ENCODE peak calls at places on chromosome 14, in four cellular contexts. M, D, C and L are unnamed samples.

GRCh38 chr14:31229638-31230229 is 22.1 kb upstream of the HECTD1 start:
- DNase-seq in C (peak; percentile 89), D (no peak), M (peak; percentile 100), L (peak; percentile 99)

GRCh38 chr14:100058777-100059432 is 6.3 kb upstream of the EVL start:
- DNase-seq in M (no peak), C (no peak), D (no peak), L (no peak)

GRCh38 chr14:71380271-71380670 is 473.0 kb downstream of the PCNX1 start:
- DNase-seq in D (no peak), M (no peak), C (no peak), L (no peak)

GRCh38 chr14:100547633-100548294 is 39.5 kb downstream of the BEGAIN start:
- DNase-seq in D (no peak), C (no peak), M (no peak), L (no peak)

GRCh38 chr14:99968931-99969330 is 96.3 kb upstream of the EVL start:
- DNase-seq in M (no peak), C (no peak), D (no peak), L (no peak)

GRCh38 chr14:22415633-22415959 is 173.4 kb downstream of the DAD1 start:
- DNase-seq in D (no peak), M (no peak), C (no peak), L (no peak)

GRCh38 chr14:55846852-55847471 is 267.0 kb downstream of the KTN1 start:
- DNase-seq in C (no peak), D (no peak), M (no peak), L (no peak)

GRCh38 chr14:79693935-79694334 is 517.4 kb downstream of the DIO2 start:
- DNase-seq in M (no peak), C (no peak), D (no peak), L (no peak)

GRCh38 chr14:77714926-77715325 is 7.0 kb downstream of the SLIRP start:
- DNase-seq in C (no peak), D (no peak), M (no peak), L (no peak)

GRCh38 chr14:39568809-39569538 is 136.7 kb upstream of the FBXO33 start:
- DNase-seq in D (no peak), C (no peak), M (no peak), L (no peak)

GRCh38 chr14:61116369-61116768 is 135.3 kb downstream of the SLC38A6 start:
- DNase-seq in D (no peak), C (no peak), M (no peak), L (no peak)

GRCh38 chr14:40981247-40981646 is 625.4 kb upstream of the LRFN5 start:
- DNase-seq in D (no peak), M (no peak), C (no peak), L (no peak)

GRCh38 chr14:22561661-22562579 is 27.1 kb downstream of the DAD1 start:
- DNase-seq in M (peak; percentile 60), C (peak; percentile 32), D (no peak), L (no peak)

GRCh38 chr14:92578511-92578910 is 64.9 kb downstream of the RIN3 start:
- DNase-seq in C (no peak), M (no peak), D (no peak), L (no peak)

GRCh38 chr14:22536853-22537338 is 52.1 kb downstream of the DAD1 start:
- DNase-seq in D (no peak), M (no peak), C (peak; percentile 76), L (peak; percentile 81)

GRCh38 chr14:67623114-67623513 is 3.4 kb downstream of the ARG2 start:
- DNase-seq in C (no peak), D (no peak), M (peak; percentile 70), L (no peak)

GRCh38 chr14:96255501-96256366 is at the start of gene BDKRB1:
- DNase-seq in D (no peak), M (no peak), C (no peak), L (no peak)

GRCh38 chr14:66824251-66824650 is 316.3 kb downstream of the GPHN start:
- DNase-seq in M (no peak), C (no peak), D (no peak), L (no peak)

GRCh38 chr14:77007975-77008421 is 20.5 kb downstream of the IRF2BPL start:
- DNase-seq in D (no peak), C (no peak), M (no peak), L (no peak)

GRCh38 chr14:76701981-76702380 is 59.3 kb upstream of the VASH1 start:
- DNase-seq in D (no peak), C (no peak), M (no peak), L (no peak)

GRCh38 chr14:37179896-37180502 is 7.6 kb upstream of the SLC25A21 start:
- DNase-seq in D (no peak), M (no peak), C (no peak), L (peak; percentile 16)

GRCh38 chr14:84390010-84390409 is 1139.9 kb upstream of the FLRT2 start:
- DNase-seq in C (no peak), D (no peak), M (no peak), L (no peak)

GRCh38 chr14:52473557-52473956 is 78.7 kb downstream of the TXNDC16 start:
- DNase-seq in M (peak; percentile 44), D (no peak), C (no peak), L (peak; percentile 56)

GRCh38 chr14:101174980-101175606 is 271.6 kb upstream of the RTL1 start:
- DNase-seq in M (no peak), C (no peak), D (no peak), L (no peak)

GRCh38 chr14:94598816-94599655 is 13.2 kb upstream of the SERPINA3 start:
- DNase-seq in C (no peak), M (peak; percentile 100), D (no peak), L (peak; percentile 98)
- TF ChIP-seq PHF8 in C (no peak), M (no peak), D (no peak), L (no peak)

DNA sequence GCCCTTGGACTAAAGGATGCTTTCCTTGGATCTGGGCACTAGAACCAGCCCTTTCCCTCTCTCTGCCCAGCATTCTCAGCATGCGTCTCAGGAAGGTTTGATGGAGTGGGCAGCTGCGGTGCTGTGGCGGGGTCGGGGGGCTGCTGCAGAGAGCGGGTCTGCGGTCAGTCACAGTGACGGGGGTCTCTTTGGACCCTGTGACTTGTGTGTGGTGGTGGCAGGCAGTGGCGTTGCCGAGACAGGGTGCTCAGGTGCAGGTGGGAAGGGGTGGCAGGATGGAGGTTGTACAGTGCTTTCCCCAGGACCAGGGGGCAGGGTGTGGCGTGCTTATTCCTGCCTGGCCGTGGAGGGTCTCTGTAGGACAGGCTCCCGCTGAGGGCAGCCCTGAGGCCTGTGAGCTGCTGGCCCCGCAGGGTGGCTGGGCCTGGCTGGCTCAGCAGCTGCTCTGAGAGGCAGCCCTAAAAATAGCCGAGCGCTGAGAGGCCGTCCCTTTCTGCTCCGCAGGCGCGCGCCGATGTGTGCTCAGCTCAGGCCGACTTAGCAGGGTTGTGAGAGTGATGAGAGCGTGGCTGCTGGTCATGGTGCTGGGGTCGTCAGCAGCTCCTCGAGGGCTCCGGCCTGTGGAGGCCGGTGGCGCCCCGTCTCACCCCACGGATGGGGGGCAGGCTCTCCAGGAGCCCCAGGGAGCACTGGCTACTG is 9.7 kb downstream of the PACS2 start:
- DNase-seq in D (no peak), C (no peak), M (no peak), L (no peak)
- TF ChIP-seq CHD2 in D (no peak), C (no peak), M (no peak), L (no peak)

GRCh38 chr14:36028665-36029064 is 147.9 kb downstream of the PTCSC3 start:
- DNase-seq in M (no peak), D (no peak), C (no peak), L (no peak)
- TF ChIP-seq PHF8 in M (no peak), D (no peak), C (no peak), L (no peak)

GRCh38 chr14:104874110-104874531 is 9.1 kb downstream of the CEP170B start:
- DNase-seq in D (no peak), C (no peak), M (no peak), L (no peak)
- TF ChIP-seq CHD2 in D (no peak), C (no peak), M (no peak), L (no peak)

DNA sequence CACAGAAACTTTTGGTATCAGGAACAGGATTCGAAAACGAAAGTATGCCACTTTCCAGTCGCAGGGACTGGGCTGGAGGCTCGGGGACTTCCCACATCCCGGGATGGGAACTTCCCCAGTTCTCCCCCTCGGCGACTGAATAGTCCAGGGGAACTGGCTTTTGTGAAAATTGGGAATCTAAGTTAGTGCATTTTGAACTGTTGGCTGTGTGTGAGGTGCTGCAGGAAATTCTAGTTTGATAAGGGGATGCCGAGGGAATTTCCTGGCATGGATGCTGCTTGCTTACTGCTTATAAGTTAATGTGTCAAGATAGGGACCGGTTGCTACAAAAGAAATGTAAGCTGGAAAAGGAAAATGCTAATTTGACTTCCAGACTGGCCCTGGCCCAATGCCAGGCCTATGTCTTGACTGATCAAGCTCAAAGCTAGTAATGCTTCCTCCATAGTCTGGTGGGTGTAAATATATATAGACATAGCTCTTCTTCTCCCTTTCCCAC is 73.4 kb upstream of the EIF5 start:
- DNase-seq in D (no peak), C (no peak), M (no peak), L (peak; percentile 40)
- TF ChIP-seq PHF8 in D (no peak), C (no peak), M (no peak), L (peak; percentile 9)

DNA sequence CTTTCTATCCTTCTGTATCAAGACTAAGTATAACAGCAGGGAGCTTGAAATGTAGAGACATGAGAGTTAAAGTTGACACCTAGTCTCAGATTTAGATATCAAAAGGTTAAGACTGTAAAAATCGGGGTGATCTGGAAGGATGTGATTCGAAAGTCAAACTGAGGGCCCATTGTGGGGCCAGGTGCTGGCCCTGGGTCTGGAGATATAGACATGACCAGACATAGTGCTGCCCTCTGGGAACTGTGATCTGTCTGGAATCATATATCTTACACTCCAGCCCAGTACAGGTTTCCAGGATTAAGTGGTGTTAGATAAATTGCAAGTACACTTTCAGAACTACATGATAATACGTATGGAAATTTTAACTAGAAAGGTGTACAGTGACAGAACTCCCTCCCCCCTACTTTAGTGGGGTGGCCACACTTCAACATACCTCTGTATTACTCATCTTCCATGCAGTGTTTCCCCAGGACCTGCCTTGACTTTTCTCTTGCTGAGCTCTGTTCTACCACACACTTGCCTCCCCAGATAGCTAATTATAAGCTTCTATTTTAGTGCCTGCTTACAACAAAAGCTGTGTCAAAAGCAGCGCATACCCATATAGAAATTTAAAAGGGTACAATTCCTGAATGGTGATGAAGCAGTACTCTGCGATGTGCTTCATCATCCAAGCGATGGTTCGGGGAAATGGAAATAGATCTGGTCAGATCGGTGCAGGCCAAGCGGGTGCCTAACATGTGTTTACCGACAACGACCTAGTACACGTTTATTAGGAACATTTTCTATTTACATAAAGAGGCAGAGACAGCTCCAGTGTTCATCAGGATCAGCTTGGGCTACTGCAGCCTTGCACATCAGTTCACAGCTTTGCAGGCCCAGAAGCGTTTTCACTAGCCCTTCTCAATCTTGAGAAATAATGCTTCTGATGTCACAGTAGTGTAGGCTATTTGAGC is 68.7 kb downstream of the ARF6 start:
- DNase-seq in D (no peak), C (no peak), M (no peak), L (no peak)
- TF ChIP-seq CHD2 in D (no peak), C (no peak), M (no peak), L (no peak)

GRCh38 chr14:74169906-74170305 is 69.3 kb upstream of the VSX2 start:
- DNase-seq in M (no peak), D (no peak), C (no peak), L (no peak)
- TF ChIP-seq PHF8 in M (no peak), D (no peak), C (no peak), L (no peak)